ENCODE peak calls at places on chromosome 22, in nine cellular contexts. K, Z, M, V, X, T, O, J and L are unnamed samples.

GRCh38 chr22:20551805-20552449 is 44.5 kb downstream of the MED15 start:
- DNase-seq in K (no peak), Z (no peak), M (no peak), V (no peak), X (no peak), T (no peak), O (no peak), J (no peak), L (no peak)

GRCh38 chr22:26431151-26431995 is 2.3 kb downstream of the ASPHD2 start:
- DNase-seq in K (no peak), Z (no peak), M (no peak), V (no peak), X (no peak), T (no peak), O (no peak), J (no peak), L (no peak)

GRCh38 chr22:27349456-27349855 is 452.1 kb downstream of the MN1 start:
- DNase-seq in K (peak; percentile 11), Z (no peak), M (no peak), V (peak; percentile 5), X (no peak), T (no peak), O (no peak), J (no peak), L (no peak)

GRCh38 chr22:23533771-23534191 is 46.3 kb downstream of the IGLL1 start:
- DNase-seq in K (no peak), Z (peak; percentile 45), M (peak; percentile 51), V (no peak), X (no peak), T (no peak), O (peak; percentile 41), J (no peak), L (no peak)

GRCh38 chr22:26768986-26769385 is 111.6 kb downstream of the MIAT start:
- DNase-seq in K (peak; percentile 11), Z (no peak), M (no peak), V (no peak), X (no peak), T (no peak), O (no peak), J (no peak), L (no peak)

GRCh38 chr22:39622881-39623367 is 52.4 kb downstream of the CACNA1I start:
- DNase-seq in K (peak; percentile 25), Z (peak; percentile 51), M (peak; percentile 81), V (no peak), X (no peak), T (no peak), O (peak; percentile 88), J (peak; percentile 22), L (peak; percentile 84)

GRCh38 chr22:22810471-22810870 is 77.1 kb upstream of the IGLL5 start:
- DNase-seq in K (no peak), Z (no peak), M (no peak), V (no peak), X (no peak), T (no peak), O (no peak), J (no peak), L (no peak)

GRCh38 chr22:33811686-33812085 is 108.6 kb downstream of the LARGE1 start:
- DNase-seq in K (peak; percentile 4), Z (no peak), M (no peak), V (no peak), X (no peak), T (no peak), O (no peak), J (peak; percentile 79), L (peak; percentile 18)

GRCh38 chr22:20479612-20480196 is 15.9 kb downstream of the KLHL22 start:
- DNase-seq in K (no peak), Z (no peak), M (no peak), V (no peak), X (no peak), T (no peak), O (no peak), J (peak; percentile 56), L (no peak)

DNA sequence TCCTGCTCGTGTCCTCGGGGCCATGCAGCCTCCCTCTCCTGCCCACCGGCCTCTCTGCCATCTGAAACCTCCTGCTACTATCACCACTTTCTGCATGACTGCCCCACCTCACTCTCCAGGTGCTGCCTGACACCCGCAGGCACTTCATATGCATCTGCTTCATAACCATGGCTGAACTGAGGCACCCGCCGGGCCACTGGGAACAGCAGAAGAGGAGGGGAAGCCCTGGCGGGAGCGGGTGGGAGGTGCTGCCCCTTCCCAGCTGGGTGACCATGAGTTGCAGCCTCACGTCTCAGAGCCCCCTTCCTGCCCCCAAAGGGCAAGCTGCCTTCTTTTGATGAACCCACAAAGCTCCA is 21.7 kb upstream of the PICK1 start:
- DNase-seq in K (no peak), Z (no peak), M (no peak), V (no peak), X (no peak), T (no peak), O (peak; percentile 59), J (no peak), L (no peak)
- TF ChIP-seq CTCF in K (no peak), Z (no peak), M (no peak), V (no peak), X (no peak), T (no peak), O (no peak), J (no peak), L (no peak)

GRCh38 chr22:32103648-32104326 is 55.3 kb downstream of the C22orf42 start:
- DNase-seq in K (no peak), Z (no peak), M (no peak), V (peak; percentile 11), X (no peak), T (no peak), O (no peak), J (peak; percentile 22), L (no peak)
- TF ChIP-seq CTCF in K (peak; percentile 23), Z (no peak), M (no peak), V (peak; percentile 69), X (no peak), T (peak; percentile 23), O (no peak), J (peak; percentile 22), L (no peak)

DNA sequence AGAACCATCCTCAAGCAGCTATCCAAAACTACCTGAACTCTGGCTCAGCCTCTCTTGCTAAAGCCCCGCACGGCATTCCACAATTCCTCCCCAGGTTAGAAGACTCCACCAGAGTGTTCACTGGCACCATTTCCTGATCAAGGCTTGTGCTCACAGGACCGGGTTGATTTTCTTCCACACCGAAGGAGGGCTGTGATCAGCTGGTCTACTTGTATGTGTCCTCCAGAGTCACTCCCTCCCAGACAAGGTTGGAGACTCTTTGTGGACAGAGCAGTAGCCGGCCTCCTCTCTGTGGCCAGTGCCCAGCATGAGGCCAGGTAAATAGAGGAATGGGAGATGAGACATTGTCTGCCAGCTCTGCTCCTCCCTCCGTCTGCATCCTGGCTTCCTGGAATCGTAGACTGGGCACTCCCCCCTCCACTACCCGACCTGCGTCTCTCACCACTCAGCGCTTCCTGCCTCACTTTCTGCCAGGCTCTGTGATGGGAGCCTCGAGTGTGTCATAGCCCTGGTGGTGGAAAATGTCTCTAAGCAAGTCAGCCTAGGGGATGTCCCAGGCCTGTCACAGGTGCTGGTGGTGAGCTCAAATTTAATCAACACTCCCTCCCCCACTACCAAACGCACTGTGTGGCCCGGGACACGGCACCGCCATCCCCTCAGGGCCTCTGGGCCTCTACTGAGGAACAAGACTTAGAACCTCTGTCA is 12.5 kb upstream of the TMPRSS6 start:
- DNase-seq in K (no peak), Z (no peak), M (peak; percentile 56), V (peak; percentile 20), X (peak; percentile 25), T (no peak), O (no peak), J (no peak), L (no peak)
- TF ChIP-seq CTCF in K (peak; percentile 8), Z (no peak), M (no peak), V (no peak), X (no peak), T (no peak), O (no peak), J (no peak), L (no peak)

GRCh38 chr22:37059876-37060449 is 8.4 kb downstream of the KCTD17 start:
- DNase-seq in K (no peak), Z (no peak), M (no peak), V (no peak), X (no peak), T (no peak), O (no peak), J (no peak), L (no peak)

GRCh38 chr22:37057796-37058510 is 6.4 kb downstream of the KCTD17 start:
- DNase-seq in K (no peak), Z (no peak), M (no peak), V (no peak), X (no peak), T (no peak), O (no peak), J (no peak), L (no peak)

GRCh38 chr22:37060801-37061610 is 9.5 kb downstream of the KCTD17 start:
- DNase-seq in K (no peak), Z (no peak), M (no peak), V (no peak), X (no peak), T (no peak), O (no peak), J (no peak), L (no peak)

GRCh38 chr22:37057226-37057625 is 5.7 kb downstream of the KCTD17 start:
- DNase-seq in K (no peak), Z (no peak), M (no peak), V (no peak), X (no peak), T (no peak), O (no peak), J (no peak), L (no peak)

GRCh38 chr22:37058917-37059701 is 7.6 kb downstream of the KCTD17 start:
- DNase-seq in K (no peak), Z (no peak), M (no peak), V (no peak), X (no peak), T (no peak), O (no peak), J (no peak), L (no peak)
- TF ChIP-seq CTCF in K (no peak), Z (no peak), M (no peak), V (peak; percentile 23), X (no peak), T (no peak), O (no peak), J (no peak), L (no peak)

GRCh38 chr22:38490915-38491314 is 15.2 kb downstream of the DDX17 start:
- DNase-seq in K (peak; percentile 21), Z (no peak), M (peak; percentile 53), V (peak; percentile 20), X (no peak), T (no peak), O (no peak), J (peak; percentile 90), L (no peak)
- TF ChIP-seq CTCF in K (no peak), Z (no peak), M (no peak), V (no peak), X (no peak), T (no peak), O (no peak), J (no peak), L (no peak)

DNA sequence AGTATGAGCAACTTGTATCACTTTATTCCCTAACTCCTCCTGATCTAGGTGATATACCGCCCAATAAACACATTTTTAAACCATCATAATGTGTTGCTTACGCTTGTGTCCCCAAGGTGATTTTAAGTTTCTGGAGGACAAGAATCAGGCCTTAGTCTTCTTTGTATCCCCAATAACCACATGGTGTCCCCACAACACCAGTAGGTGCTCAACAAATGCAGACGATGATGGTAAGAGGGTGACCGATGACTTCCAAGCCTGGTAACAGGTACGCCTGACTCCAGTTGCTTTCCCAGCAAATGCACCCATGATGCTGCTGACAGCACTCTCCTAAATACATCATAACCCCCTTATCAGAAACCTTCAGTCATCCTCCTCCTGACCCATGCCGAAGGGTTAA is 64.2 kb downstream of the EFCAB6 start:
- DNase-seq in K (no peak), Z (no peak), M (no peak), V (no peak), X (no peak), T (no peak), O (no peak), J (no peak), L (no peak)
- TF ChIP-seq CTCF in K (no peak), Z (no peak), M (no peak), V (no peak), X (no peak), T (peak; percentile 23), O (no peak), J (no peak), L (no peak)